ENCODE peak calls at places on chromosome 18, in nine cellular contexts. J is ovary, K is HT1080, S is left cardiac atrium, B is RWPE1, D is fibroblast of lung, I is iPS DF 19.7, U is progenitor cell of endocrine pancreas, G is astrocyte of the spinal cord. P is an unnamed sample.

GRCh38 chr18:76522104-76522503 is 27.1 kb upstream of the ZNF516 start:
- DNase-seq in J (peak), K (no peak), S (no peak), B (no peak), D (no peak), I (no peak), U (no peak), G (no peak), P (no peak)

GRCh38 chr18:48778344-48779011 is 172.3 kb downstream of the SMAD7 start:
- DNase-seq in J (no peak), K (no peak), S (no peak), B (no peak), D (no peak), I (no peak), U (no peak), G (no peak), P (no peak)

GRCh38 chr18:13641551-13642439 is 84.6 kb downstream of the FAM210A start:
- DNase-seq in J (peak), K (no peak), S (peak), B (no peak), D (no peak), I (no peak), U (no peak), G (no peak), P (no peak)

GRCh38 chr18:370753-371615 is 103.1 kb upstream of the THOC1 start:
- DNase-seq in J (no peak), K (no peak), S (no peak), B (no peak), D (no peak), I (no peak), U (no peak), G (no peak), P (no peak)

GRCh38 chr18:76451475-76452331 is 43.3 kb downstream of the ZNF516 start:
- DNase-seq in J (peak), K (no peak), S (no peak), B (no peak), D (no peak), I (no peak), U (no peak), G (no peak), P (no peak)

GRCh38 chr18:22683196-22683676 is 249.9 kb upstream of the RBBP8 start:
- DNase-seq in J (peak), K (peak), S (peak), B (peak), D (peak), I (no peak), U (no peak), G (peak), P (no peak)

GRCh38 chr18:46867471-46868170 is 49.7 kb downstream of the PIAS2 start:
- DNase-seq in J (no peak), K (no peak), S (no peak), B (no peak), D (no peak), I (no peak), U (no peak), G (no peak), P (no peak)

GRCh38 chr18:7414459-7414858 is 152.7 kb upstream of the PTPRM start:
- DNase-seq in J (no peak), K (peak), S (peak), B (peak), D (peak), I (no peak), U (no peak), G (no peak), P (no peak)

GRCh38 chr18:11008544-11008943 is 140.8 kb downstream of the PIEZO2 start:
- DNase-seq in J (no peak), K (no peak), S (no peak), B (no peak), D (no peak), I (no peak), U (no peak), G (no peak), P (no peak)

GRCh38 chr18:64403784-64404498 is 255.1 kb upstream of the LINC00305 start:
- DNase-seq in J (no peak), K (peak), S (no peak), B (no peak), D (no peak), I (no peak), U (no peak), G (peak), P (no peak)

GRCh38 chr18:74353169-74353775 is 37.6 kb downstream of the C18orf63 start:
- DNase-seq in J (no peak), K (peak), S (peak), B (peak), D (peak), I (peak), U (peak), G (peak), P (peak)

GRCh38 chr18:65073060-65073550 is 677.7 kb upstream of the CDH7 start:
- DNase-seq in J (no peak), K (peak), S (no peak), B (no peak), D (no peak), I (no peak), U (no peak), G (no peak), P (no peak)

GRCh38 chr18:74742573-74742972 is 144.9 kb downstream of the ZNF407 start:
- DNase-seq in J (no peak), K (no peak), S (no peak), B (no peak), D (no peak), I (no peak), U (no peak), G (peak), P (no peak)

GRCh38 chr18:21742323-21742687 is 1.7 kb downstream of the MIB1 start:
- DNase-seq in J (no peak), K (no peak), S (no peak), B (no peak), D (peak), I (no peak), U (no peak), G (no peak), P (no peak)

GRCh38 chr18:79121746-79122474 is 52.7 kb downstream of the ATP9B start:
- DNase-seq in J (no peak), K (no peak), S (no peak), B (no peak), D (peak), I (no peak), U (no peak), G (peak), P (no peak)

GRCh38 chr18:3061581-3062416 is 48.9 kb upstream of the LPIN2 start:
- DNase-seq in J (no peak), K (no peak), S (no peak), B (no peak), D (no peak), I (no peak), U (no peak), G (no peak), P (no peak)

GRCh38 chr18:10010611-10011015 is 96.8 kb downstream of the VAPA start:
- DNase-seq in J (peak), K (peak), S (peak), B (no peak), D (peak), I (no peak), U (no peak), G (peak), P (no peak)

GRCh38 chr18:73331212-73331772 is 463.5 kb upstream of the NETO1 start:
- DNase-seq in J (no peak), K (no peak), S (no peak), B (no peak), D (no peak), I (peak), U (no peak), G (no peak), P (no peak)

GRCh38 chr18:70047931-70048603 is 100.4 kb upstream of the CD226 start:
- DNase-seq in J (no peak), K (peak), S (no peak), B (peak), D (peak), I (no peak), U (no peak), G (peak), P (no peak)

GRCh38 chr18:40678318-40678717 is 1276.7 kb upstream of the PIK3C3 start:
- DNase-seq in J (no peak), K (no peak), S (no peak), B (no peak), D (no peak), I (no peak), U (no peak), G (no peak), P (no peak)

GRCh38 chr18:61091379-61091778 is 241.9 kb upstream of the CDH20 start:
- DNase-seq in J (no peak), K (no peak), S (no peak), B (no peak), D (no peak), I (no peak), U (no peak), G (no peak), P (no peak)

GRCh38 chr18:36392163-36392887 is 94.8 kb downstream of the FHOD3 start:
- DNase-seq in J (no peak), K (peak), S (no peak), B (no peak), D (no peak), I (no peak), U (no peak), G (no peak), P (no peak)

GRCh38 chr18:11027862-11028261 is 121.5 kb downstream of the PIEZO2 start:
- DNase-seq in J (no peak), K (no peak), S (no peak), B (no peak), D (no peak), I (no peak), U (no peak), G (no peak), P (no peak)

P was measured in PC-9.